ENCODE peak calls at places on chromosome 7, in seven cellular contexts. One of them, this sample, is unnamed.

GRCh38 chr7:80313716-80314115 is 179.1 kb downstream of the GNAI1 start:
- DNase-seq in WTC11: no peak
- DNase-seq in right lobe of liver: no peak
- DNase-seq in lower lobe of right lung: no peak
- DNase-seq in upper lobe of left lung: no peak
- DNase-seq in left ventricle myocardium inferior: no peak
- DNase-seq in BE2C: no peak
- DNase-seq in this sample: no peak

GRCh38 chr7:139799586-139799985 is 21.8 kb upstream of the HIPK2 start:
- DNase-seq in WTC11: no peak
- DNase-seq in right lobe of liver: no peak
- DNase-seq in lower lobe of right lung: no peak
- DNase-seq in upper lobe of left lung: no peak
- DNase-seq in left ventricle myocardium inferior: no peak
- DNase-seq in BE2C: no peak
- DNase-seq in this sample: no peak

GRCh38 chr7:139544645-139545044 is 21.2 kb downstream of the CLEC2L start:
- DNase-seq in WTC11: no peak
- DNase-seq in right lobe of liver: no peak
- DNase-seq in lower lobe of right lung: no peak
- DNase-seq in upper lobe of left lung: no peak
- DNase-seq in left ventricle myocardium inferior: no peak
- DNase-seq in BE2C: no peak
- DNase-seq in this sample: no peak

GRCh38 chr7:129496653-129497052 is 5.7 kb upstream of the SMKR1 start:
- DNase-seq in WTC11: no peak
- DNase-seq in right lobe of liver: no peak
- DNase-seq in lower lobe of right lung: no peak
- DNase-seq in upper lobe of left lung: no peak
- DNase-seq in left ventricle myocardium inferior: no peak
- DNase-seq in BE2C: no peak
- DNase-seq in this sample: peak

GRCh38 chr7:134512271-134512670 is 15.1 kb upstream of the AKR1B10 start:
- DNase-seq in WTC11: no peak
- DNase-seq in right lobe of liver: no peak
- DNase-seq in lower lobe of right lung: no peak
- DNase-seq in upper lobe of left lung: no peak
- DNase-seq in left ventricle myocardium inferior: no peak
- DNase-seq in BE2C: no peak
- DNase-seq in this sample: no peak

GRCh38 chr7:93461350-93461749 is 113.2 kb downstream of the CALCR start:
- DNase-seq in WTC11: no peak
- DNase-seq in right lobe of liver: no peak
- DNase-seq in lower lobe of right lung: no peak
- DNase-seq in upper lobe of left lung: no peak
- DNase-seq in left ventricle myocardium inferior: no peak
- DNase-seq in BE2C: no peak
- DNase-seq in this sample: no peak

GRCh38 chr7:113217314-113217713 is 99.0 kb upstream of the SMIM30 start:
- DNase-seq in WTC11: no peak
- DNase-seq in right lobe of liver: no peak
- DNase-seq in lower lobe of right lung: no peak
- DNase-seq in upper lobe of left lung: no peak
- DNase-seq in left ventricle myocardium inferior: no peak
- DNase-seq in BE2C: no peak
- DNase-seq in this sample: no peak

GRCh38 chr7:103988468-103989199 is 824 bp downstream of the RELN start:
- DNase-seq in WTC11: peak
- DNase-seq in right lobe of liver: peak
- DNase-seq in lower lobe of right lung: no peak
- DNase-seq in upper lobe of left lung: peak
- DNase-seq in left ventricle myocardium inferior: no peak
- DNase-seq in BE2C: peak
- DNase-seq in this sample: no peak

GRCh38 chr7:102004229-102004628 is 186.8 kb downstream of the CUX1 start:
- DNase-seq in WTC11: no peak
- DNase-seq in right lobe of liver: no peak
- DNase-seq in lower lobe of right lung: no peak
- DNase-seq in upper lobe of left lung: no peak
- DNase-seq in left ventricle myocardium inferior: no peak
- DNase-seq in BE2C: no peak
- DNase-seq in this sample: no peak

GRCh38 chr7:114663502-114663901 is 248.9 kb downstream of the FOXP2 start:
- DNase-seq in WTC11: no peak
- DNase-seq in right lobe of liver: no peak
- DNase-seq in lower lobe of right lung: no peak
- DNase-seq in upper lobe of left lung: no peak
- DNase-seq in left ventricle myocardium inferior: no peak
- DNase-seq in BE2C: no peak
- DNase-seq in this sample: no peak

GRCh38 chr7:2046581-2047271 is 186.0 kb downstream of the MAD1L1 start:
- DNase-seq in WTC11: peak
- DNase-seq in right lobe of liver: peak
- DNase-seq in lower lobe of right lung: peak
- DNase-seq in upper lobe of left lung: no peak
- DNase-seq in left ventricle myocardium inferior: peak
- DNase-seq in BE2C: peak
- DNase-seq in this sample: no peak

GRCh38 chr7:2106506-2106905 is 126.2 kb downstream of the MAD1L1 start:
- DNase-seq in WTC11: no peak
- DNase-seq in right lobe of liver: no peak
- DNase-seq in lower lobe of right lung: no peak
- DNase-seq in upper lobe of left lung: peak
- DNase-seq in left ventricle myocardium inferior: no peak
- DNase-seq in BE2C: no peak
- DNase-seq in this sample: no peak

GRCh38 chr7:126702242-126703016 is 550.3 kb downstream of the GRM8 start:
- DNase-seq in WTC11: no peak
- DNase-seq in right lobe of liver: no peak
- DNase-seq in lower lobe of right lung: no peak
- DNase-seq in upper lobe of left lung: no peak
- DNase-seq in left ventricle myocardium inferior: no peak
- DNase-seq in BE2C: no peak
- DNase-seq in this sample: no peak

GRCh38 chr7:95658676-95659075 is 62.4 kb upstream of the PDK4 start:
- DNase-seq in WTC11: no peak
- DNase-seq in right lobe of liver: no peak
- DNase-seq in lower lobe of right lung: no peak
- DNase-seq in upper lobe of left lung: peak
- DNase-seq in left ventricle myocardium inferior: no peak
- DNase-seq in BE2C: peak
- DNase-seq in this sample: no peak

DNA sequence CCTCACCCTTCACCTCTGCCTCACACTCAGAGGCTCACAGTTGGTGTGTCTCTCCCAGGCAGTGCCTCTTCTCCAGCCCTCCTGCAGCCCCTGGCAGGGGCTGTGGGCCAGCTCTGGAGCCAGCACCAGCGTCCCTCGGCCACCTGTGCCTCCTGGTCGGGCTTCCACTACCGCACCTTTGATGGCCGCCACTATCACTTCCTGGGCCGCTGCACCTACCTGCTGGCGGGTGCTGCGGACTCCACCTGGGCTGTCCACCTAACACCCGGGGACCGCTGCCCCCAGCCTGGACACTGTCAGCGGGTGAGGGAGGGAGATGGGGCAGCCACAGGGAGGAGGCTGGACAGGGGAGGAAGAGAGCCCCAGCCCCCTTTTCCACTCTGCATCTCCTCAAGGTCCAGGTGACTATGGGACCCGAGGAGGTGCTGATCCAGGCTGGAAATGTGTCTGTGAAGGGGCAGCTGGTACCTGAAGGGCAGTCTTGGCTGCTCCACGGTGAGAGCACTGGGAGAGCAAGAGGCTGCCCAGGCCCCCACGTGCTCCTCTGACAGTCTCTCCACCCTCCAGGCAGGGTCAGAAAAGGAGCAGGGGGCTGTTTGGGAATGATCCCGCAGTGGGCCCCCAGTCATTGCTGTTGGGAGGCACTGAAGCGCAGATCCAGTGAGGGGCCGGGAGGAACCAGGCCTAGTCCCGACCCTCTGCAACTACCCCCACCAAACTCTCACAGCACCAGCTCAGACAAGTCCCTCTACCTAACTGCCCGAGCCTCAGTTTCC is 4.4 kb upstream of the ZNF467 start:
- DNase-seq in WTC11: no peak
- DNase-seq in right lobe of liver: no peak
- DNase-seq in lower lobe of right lung: no peak
- DNase-seq in upper lobe of left lung: peak
- DNase-seq in left ventricle myocardium inferior: no peak
- DNase-seq in BE2C: no peak
- DNase-seq in this sample: no peak
- TF ChIP-seq CTCF in WTC11: no peak
- TF ChIP-seq CTCF in right lobe of liver: no peak
- TF ChIP-seq CTCF in lower lobe of right lung: no peak
- TF ChIP-seq CTCF in upper lobe of left lung: no peak
- TF ChIP-seq CTCF in left ventricle myocardium inferior: no peak
- TF ChIP-seq CTCF in BE2C: no peak
- TF ChIP-seq CTCF in this sample: no peak

GRCh38 chr7:72335561-72336381 is 76.4 kb downstream of the CALN1 start:
- DNase-seq in WTC11: peak
- DNase-seq in right lobe of liver: no peak
- DNase-seq in lower lobe of right lung: no peak
- DNase-seq in upper lobe of left lung: peak
- DNase-seq in left ventricle myocardium inferior: no peak
- DNase-seq in BE2C: no peak
- DNase-seq in this sample: no peak
- TF ChIP-seq CTCF in WTC11: no peak
- TF ChIP-seq CTCF in right lobe of liver: no peak
- TF ChIP-seq CTCF in lower lobe of right lung: no peak
- TF ChIP-seq CTCF in upper lobe of left lung: no peak
- TF ChIP-seq CTCF in left ventricle myocardium inferior: no peak
- TF ChIP-seq CTCF in BE2C: no peak
- TF ChIP-seq CTCF in this sample: no peak

GRCh38 chr7:156966387-156966786 is 16.9 kb downstream of the NOM1 start:
- DNase-seq in WTC11: no peak
- DNase-seq in right lobe of liver: no peak
- DNase-seq in lower lobe of right lung: no peak
- DNase-seq in upper lobe of left lung: no peak
- DNase-seq in left ventricle myocardium inferior: no peak
- DNase-seq in BE2C: no peak
- DNase-seq in this sample: no peak

GRCh38 chr7:156964971-156965370 is 15.5 kb downstream of the NOM1 start:
- DNase-seq in WTC11: no peak
- DNase-seq in right lobe of liver: no peak
- DNase-seq in lower lobe of right lung: no peak
- DNase-seq in upper lobe of left lung: no peak
- DNase-seq in left ventricle myocardium inferior: no peak
- DNase-seq in BE2C: no peak
- DNase-seq in this sample: no peak

GRCh38 chr7:156968183-156968582 is 18.7 kb downstream of the NOM1 start:
- DNase-seq in WTC11: no peak
- DNase-seq in right lobe of liver: no peak
- DNase-seq in lower lobe of right lung: no peak
- DNase-seq in upper lobe of left lung: peak
- DNase-seq in left ventricle myocardium inferior: no peak
- DNase-seq in BE2C: no peak
- DNase-seq in this sample: no peak

GRCh38 chr7:156975620-156976019 is 26.1 kb downstream of the NOM1 start:
- DNase-seq in WTC11: no peak
- DNase-seq in right lobe of liver: no peak
- DNase-seq in lower lobe of right lung: no peak
- DNase-seq in upper lobe of left lung: no peak
- DNase-seq in left ventricle myocardium inferior: no peak
- DNase-seq in BE2C: no peak
- DNase-seq in this sample: no peak

GRCh38 chr7:156969972-156970420 is 20.5 kb downstream of the NOM1 start:
- DNase-seq in WTC11: no peak
- DNase-seq in right lobe of liver: no peak
- DNase-seq in lower lobe of right lung: no peak
- DNase-seq in upper lobe of left lung: no peak
- DNase-seq in left ventricle myocardium inferior: no peak
- DNase-seq in BE2C: no peak
- DNase-seq in this sample: no peak
- TF ChIP-seq CTCF in WTC11: peak
- TF ChIP-seq CTCF in right lobe of liver: peak
- TF ChIP-seq CTCF in lower lobe of right lung: peak
- TF ChIP-seq CTCF in upper lobe of left lung: no peak
- TF ChIP-seq CTCF in left ventricle myocardium inferior: peak
- TF ChIP-seq CTCF in BE2C: peak
- TF ChIP-seq CTCF in this sample: peak

GRCh38 chr7:156079156-156079555 is 266.9 kb upstream of the SHH start:
- DNase-seq in WTC11: no peak
- DNase-seq in right lobe of liver: no peak
- DNase-seq in lower lobe of right lung: no peak
- DNase-seq in upper lobe of left lung: no peak
- DNase-seq in left ventricle myocardium inferior: no peak
- DNase-seq in BE2C: no peak
- DNase-seq in this sample: no peak

GRCh38 chr7:156074084-156074483 is 261.8 kb upstream of the SHH start:
- DNase-seq in WTC11: no peak
- DNase-seq in right lobe of liver: no peak
- DNase-seq in lower lobe of right lung: no peak
- DNase-seq in upper lobe of left lung: no peak
- DNase-seq in left ventricle myocardium inferior: no peak
- DNase-seq in BE2C: no peak
- DNase-seq in this sample: no peak

GRCh38 chr7:156073366-156074052 is 261.2 kb upstream of the SHH start:
- DNase-seq in WTC11: no peak
- DNase-seq in right lobe of liver: no peak
- DNase-seq in lower lobe of right lung: no peak
- DNase-seq in upper lobe of left lung: no peak
- DNase-seq in left ventricle myocardium inferior: no peak
- DNase-seq in BE2C: no peak
- DNase-seq in this sample: no peak

GRCh38 chr7:156071612-156072011 is 259.3 kb upstream of the SHH start:
- DNase-seq in WTC11: no peak
- DNase-seq in right lobe of liver: no peak
- DNase-seq in lower lobe of right lung: no peak
- DNase-seq in upper lobe of left lung: no peak
- DNase-seq in left ventricle myocardium inferior: no peak
- DNase-seq in BE2C: no peak
- DNase-seq in this sample: no peak

GRCh38 chr7:156074982-156075615 is 262.8 kb upstream of the SHH start:
- DNase-seq in WTC11: no peak
- DNase-seq in right lobe of liver: no peak
- DNase-seq in lower lobe of right lung: no peak
- DNase-seq in upper lobe of left lung: no peak
- DNase-seq in left ventricle myocardium inferior: no peak
- DNase-seq in BE2C: no peak
- DNase-seq in this sample: no peak
- TF ChIP-seq CTCF in WTC11: no peak
- TF ChIP-seq CTCF in right lobe of liver: no peak
- TF ChIP-seq CTCF in lower lobe of right lung: no peak
- TF ChIP-seq CTCF in upper lobe of left lung: no peak
- TF ChIP-seq CTCF in left ventricle myocardium inferior: no peak
- TF ChIP-seq CTCF in BE2C: no peak
- TF ChIP-seq CTCF in this sample: no peak

GRCh38 chr7:40447345-40447744 is 312.5 kb downstream of the SUGCT start:
- DNase-seq in WTC11: peak
- DNase-seq in right lobe of liver: no peak
- DNase-seq in lower lobe of right lung: no peak
- DNase-seq in upper lobe of left lung: no peak
- DNase-seq in left ventricle myocardium inferior: no peak
- DNase-seq in BE2C: peak
- DNase-seq in this sample: no peak
- TF ChIP-seq CTCF in WTC11: no peak
- TF ChIP-seq CTCF in right lobe of liver: no peak
- TF ChIP-seq CTCF in lower lobe of right lung: no peak
- TF ChIP-seq CTCF in upper lobe of left lung: no peak
- TF ChIP-seq CTCF in left ventricle myocardium inferior: no peak
- TF ChIP-seq CTCF in BE2C: peak
- TF ChIP-seq CTCF in this sample: no peak